ENCODE peak calls at places on chromosome 1, in nine cellular contexts. S is tibial artery, J is lower leg skin, P is foreskin fibroblast, H is T-helper 17 cell, Y is NCI-H146, T is NCI-H69, K is IMR-90, D is transverse colon. C is an unnamed sample.

GRCh38 chr1:39524171-39524570 is 32.7 kb downstream of the BMP8A start:
- DNase-seq in S (no peak), T (no peak), H (no peak), K (no peak), Y (no peak), D (no peak), P (no peak), J (no peak), C (no peak)

GRCh38 chr1:12654004-12654567 is 10.2 kb downstream of the AADACL4 start:
- DNase-seq in T (no peak), J (no peak), H (no peak), K (peak), P (no peak), D (no peak), S (no peak), Y (no peak), C (no peak)

GRCh38 chr1:90963651-90964050 is 58.2 kb downstream of the ZNF644 start:
- DNase-seq in H (no peak), D (no peak), S (no peak), K (peak), T (no peak), Y (no peak), J (no peak), P (no peak), C (no peak)

GRCh38 chr1:45974541-45975269 is 157.7 kb downstream of the PIK3R3 start:
- DNase-seq in S (no peak), T (peak), D (peak), P (no peak), Y (peak), K (peak), J (no peak), H (no peak), C (no peak)

GRCh38 chr1:81208441-81208840 is 592.3 kb upstream of the ADGRL2 start:
- DNase-seq in T (no peak), D (no peak), Y (no peak), S (no peak), P (no peak), K (no peak), J (no peak), H (no peak), C (no peak)

GRCh38 chr1:111507411-111508201 is 4.2 kb upstream of the ADORA3 start:
- DNase-seq in D (peak), Y (peak), K (peak), T (no peak), S (peak), H (peak), P (peak), J (peak), C (peak)

GRCh38 chr1:54253480-54253879 is 53.5 kb downstream of the MRPL37 start:
- DNase-seq in D (no peak), J (no peak), H (no peak), K (peak), Y (peak), S (peak), T (peak), P (peak), C (no peak)

GRCh38 chr1:36285450-36286101 is 20.6 kb upstream of the SH3D21 start:
- DNase-seq in J (peak), H (peak), T (peak), S (peak), Y (peak), K (peak), P (peak), D (peak), C (peak)

GRCh38 chr1:230113605-230114241 is 46.7 kb downstream of the GALNT2 start:
- DNase-seq in T (no peak), S (peak), K (peak), Y (no peak), H (no peak), P (peak), D (no peak), J (no peak), C (no peak)

C was measured in Calu3.